ENCODE peak calls at places on chromosomes 12 and 14, in seven cellular contexts. K is HepG2, J is H1, T is GM12892, G is K562, E is SK-N-SH, D is GM12878. R is an unnamed sample.
A peak's percentile ranks its signal among the peaks of the same experiment; 100 is the strongest.

GRCh38 chr14:40581264-40581663 is 1025.4 kb upstream of the LRFN5 start:
- DNase-seq in G (no peak), T (no peak), J (no peak), E (no peak), K (no peak), D (no peak), R (no peak)

GRCh38 chr12:56528836-56529235 is 7.2 kb downstream of the RBMS2 start:
- DNase-seq in E (no peak), J (no peak), D (no peak), T (no peak), K (no peak), G (no peak), R (no peak)

GRCh38 chr12:65825573-65826512 is 1.6 kb downstream of the HMGA2 start:
- DNase-seq in K (no peak), D (no peak), T (peak; percentile 25), G (no peak), E (peak; percentile 41), J (peak; percentile 74), R (peak; percentile 33)

GRCh38 chr14:90624228-90624627 is 192.0 kb downstream of the TTC7B start:
- DNase-seq in G (no peak), T (no peak), D (no peak), K (peak; percentile 42), E (no peak), J (no peak), R (no peak)

GRCh38 chr14:68359862-68360552 is 432.9 kb downstream of the ZFP36L1 start:
- DNase-seq in G (peak; percentile 8), J (no peak), T (no peak), K (no peak), D (no peak), E (no peak), R (no peak)

GRCh38 chr12:108768591-108769500 is 37.5 kb upstream of the CORO1C start:
- DNase-seq in G (no peak), J (peak; percentile 83), D (peak; percentile 17), T (peak; percentile 65), K (peak; percentile 33), E (peak; percentile 46), R (peak; percentile 54)

GRCh38 chr12:89882051-89882450 is 173.4 kb upstream of the ATP2B1 start:
- DNase-seq in K (no peak), E (no peak), T (no peak), D (peak; percentile 55), J (no peak), G (no peak), R (no peak)

GRCh38 chr12:110135012-110135411 is 10.9 kb downstream of the IFT81 start:
- DNase-seq in G (peak; percentile 29), T (no peak), E (no peak), K (no peak), J (no peak), D (no peak), R (no peak)

GRCh38 chr14:83520837-83521236 is 1987.2 kb upstream of the SEL1L start:
- DNase-seq in E (peak; percentile 74), J (no peak), K (no peak), G (no peak), T (no peak), D (no peak), R (no peak)

GRCh38 chr12:107762874-107763273 is 1.9 kb upstream of the PRDM4 start:
- DNase-seq in J (no peak), E (no peak), G (no peak), K (no peak), D (no peak), T (no peak), R (no peak)

GRCh38 chr12:19547258-19547657 is 108.0 kb downstream of the AEBP2 start:
- DNase-seq in G (no peak), J (no peak), K (no peak), E (no peak), T (no peak), D (no peak), R (no peak)

GRCh38 chr12:95607642-95608041 is 56.4 kb upstream of the USP44 start:
- DNase-seq in E (no peak), G (no peak), J (no peak), D (no peak), K (peak; percentile 18), T (no peak), R (no peak)

GRCh38 chr12:95605087-95605486 is 53.8 kb upstream of the USP44 start:
- DNase-seq in G (no peak), E (no peak), J (no peak), K (no peak), T (no peak), D (no peak), R (no peak)

GRCh38 chr12:95611676-95612309 is 60.5 kb upstream of the USP44 start:
- DNase-seq in J (no peak), K (peak; percentile 62), T (no peak), G (no peak), D (no peak), E (no peak), R (no peak)

GRCh38 chr12:95605875-95606274 is 54.6 kb upstream of the USP44 start:
- DNase-seq in K (peak; percentile 20), J (no peak), G (no peak), D (no peak), T (no peak), E (no peak), R (no peak)

DNA sequence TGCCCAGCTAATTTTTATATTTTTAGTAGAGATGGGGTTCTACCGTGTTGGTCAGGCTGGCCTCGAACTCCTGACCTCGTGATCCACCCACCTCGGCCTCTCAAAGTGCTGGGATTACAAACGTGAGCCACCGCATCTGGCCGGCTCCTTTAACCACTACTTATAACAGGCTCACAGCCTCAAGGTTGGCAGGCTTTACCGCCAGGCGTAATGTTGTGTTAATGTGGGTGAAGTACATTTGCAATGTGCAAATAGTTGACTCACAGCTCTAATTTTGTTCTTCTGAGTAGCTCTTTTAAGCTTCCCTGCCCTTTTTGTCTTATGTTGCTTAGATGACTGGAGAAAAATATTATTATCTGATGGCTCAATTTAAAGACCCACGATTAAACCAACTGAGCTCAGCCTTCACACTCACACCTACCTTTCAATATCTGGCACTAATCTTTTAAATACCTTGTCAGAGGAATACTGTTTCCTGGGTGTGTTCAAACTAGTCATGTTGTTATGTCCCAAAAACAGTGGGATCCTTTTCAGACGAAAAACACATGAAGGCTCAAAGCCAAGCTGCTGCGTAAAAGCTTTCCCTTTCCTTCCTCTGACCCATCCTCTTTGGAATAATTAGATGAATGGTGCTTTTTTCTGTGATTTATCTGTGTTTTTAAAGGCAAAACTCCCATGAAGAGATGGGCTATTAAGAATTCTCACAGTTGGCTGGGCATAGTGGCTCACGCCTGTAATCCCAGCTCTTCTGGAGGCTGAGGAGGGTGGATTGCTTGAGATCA is 57.2 kb upstream of the USP44 start:
- DNase-seq in G (no peak), J (no peak), D (no peak), K (peak; percentile 28), T (no peak), E (no peak), R (no peak)
- TF ChIP-seq POLR2AphosphoS5 in G (no peak), J (no peak), D (no peak), K (no peak), T (no peak), E (no peak), R (no peak)

DNA sequence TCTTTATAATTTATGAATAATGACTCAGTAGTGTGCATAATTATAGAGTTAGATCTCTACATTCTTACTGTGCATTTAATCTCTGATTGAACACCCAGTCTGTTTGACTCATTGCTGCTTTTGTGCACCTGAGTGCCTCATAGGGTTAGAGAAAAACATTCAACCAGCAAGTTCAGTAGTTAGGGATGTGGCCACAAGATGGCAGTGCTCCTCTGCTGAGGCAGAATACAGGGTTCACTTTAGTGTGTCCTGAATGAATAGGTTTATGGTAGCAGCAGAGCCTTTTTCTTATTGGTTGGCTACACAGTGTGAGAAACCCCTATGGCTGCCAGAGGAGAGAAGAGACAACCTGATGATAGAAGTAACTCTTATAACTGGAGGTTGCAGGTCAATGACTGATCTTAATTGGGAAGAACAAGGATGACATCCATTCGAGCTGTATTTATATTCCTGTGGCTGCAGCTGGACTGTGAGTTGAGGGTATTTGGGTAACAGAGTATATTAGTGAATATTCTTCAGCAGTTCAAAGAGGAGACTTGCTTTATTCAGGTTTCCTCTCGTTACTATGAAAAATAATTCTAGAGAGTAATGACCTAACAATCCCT is 194.9 kb upstream of the OR4E1 start:
- DNase-seq in J (peak; percentile 88), G (peak; percentile 24), T (no peak), E (peak; percentile 29), K (peak; percentile 68), D (no peak), R (peak; percentile 26)
- TF ChIP-seq TAF1 in J (no peak), G (no peak), T (no peak), E (no peak), K (no peak), D (no peak), R (no peak)

DNA sequence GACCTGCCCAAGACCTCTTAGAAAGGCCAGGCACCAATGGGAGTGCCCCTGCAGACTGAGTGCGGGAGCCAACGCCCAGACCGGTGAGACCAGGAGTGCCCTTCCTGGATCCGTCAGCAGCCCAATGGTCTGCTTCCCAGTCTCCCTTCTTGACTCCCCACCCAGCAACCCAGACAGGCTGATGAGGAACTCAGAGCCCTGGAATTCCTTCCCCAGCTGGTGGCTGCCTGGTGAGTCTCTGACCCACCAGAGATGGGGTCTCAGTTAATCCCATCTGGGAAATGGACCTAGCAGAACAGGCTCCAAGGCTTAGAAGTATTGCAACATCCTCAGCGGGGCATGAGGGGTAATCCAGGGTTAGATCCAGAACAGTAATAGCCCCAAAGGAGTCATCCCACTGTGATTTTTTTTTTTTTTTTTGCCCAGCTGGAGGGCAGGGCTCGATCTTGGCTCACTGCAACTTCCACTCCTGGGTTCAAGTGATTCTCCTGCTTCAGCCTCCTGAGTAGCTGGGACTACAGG is 1.5 kb upstream of the RASAL1 start:
- DNase-seq in D (no peak), K (no peak), J (no peak), T (peak; percentile 2), G (no peak), E (no peak), R (no peak)
- TF ChIP-seq POLR2AphosphoS5 in D (no peak), K (no peak), J (no peak), T (no peak), G (no peak), E (no peak), R (no peak)

GRCh38 chr12:26854028-26854387 is 21.0 kb upstream of the ITPR2 start:
- DNase-seq in K (no peak), T (no peak), E (no peak), J (no peak), G (no peak), D (no peak), R (no peak)
- TF ChIP-seq TAF1 in K (no peak), T (no peak), E (no peak), J (no peak), G (no peak), D (no peak), R (no peak)

R was measured in GM12891.